ENCODE peak calls at places on chromosomes 1 and 21, in four cellular contexts. B, X, H and C are unnamed samples. For H3K4me1, the result is how much of the 10 kb centered on the place peaks cover.

GRCh38 chr1:44030606-44031050 is 634 bp downstream of the SLC6A9 start:
- DNase-seq in B (no peak), X (no peak), H (no peak), C (peak)

GRCh38 chr1:95369985-95370670 is 136.1 kb downstream of the RWDD3 start:
- DNase-seq in B (peak), X (no peak), H (no peak), C (no peak)

GRCh38 chr1:214318956-214319355 is 38.0 kb downstream of the SMYD2 start:
- DNase-seq in B (no peak), X (no peak), H (no peak), C (no peak)

GRCh38 chr1:93814795-93815737 is 63.9 kb downstream of the DNTTIP2 start:
- DNase-seq in B (no peak), X (no peak), H (no peak), C (no peak)

GRCh38 chr1:54611621-54612020 is 11.7 kb downstream of the FAM151A start:
- DNase-seq in B (no peak), X (no peak), H (no peak), C (no peak)

GRCh38 chr1:78047631-78048030 is 1.9 kb downstream of the GIPC2 start:
- DNase-seq in B (no peak), X (no peak), H (no peak), C (no peak)

GRCh38 chr1:191592111-191592510 is 566.2 kb upstream of the RGS18 start:
- DNase-seq in B (no peak), X (no peak), H (no peak), C (no peak)

GRCh38 chr1:155981266-155982088 is 3.1 kb upstream of the ARHGEF2 start:
- DNase-seq in B (no peak), X (no peak), H (peak), C (no peak)

GRCh38 chr1:14806772-14807171 is 208.3 kb downstream of the KAZN start:
- DNase-seq in B (no peak), X (no peak), H (no peak), C (no peak)

GRCh38 chr1:116826818-116827606 is 72.8 kb downstream of the CD2 start:
- DNase-seq in B (no peak), X (no peak), H (no peak), C (no peak)

GRCh38 chr1:163436133-163436532 is 114.4 kb downstream of the NUF2 start:
- DNase-seq in B (no peak), X (no peak), H (no peak), C (no peak)

GRCh38 chr1:16139473-16139962 is 16.4 kb downstream of the EPHA2 start:
- DNase-seq in B (no peak), X (no peak), H (no peak), C (peak)

GRCh38 chr1:1622578-1623094 is 7.3 kb downstream of the MIB2 start:
- DNase-seq in B (no peak), X (peak), H (no peak), C (no peak)

GRCh38 chr1:156840880-156841279 is 18.0 kb downstream of the INSRR start:
- DNase-seq in B (no peak), X (no peak), H (no peak), C (no peak)

GRCh38 chr1:88036345-88036999 is 647.6 kb upstream of the PKN2 start:
- DNase-seq in B (no peak), X (no peak), H (no peak), C (no peak)

GRCh38 chr1:168751195-168751650 is 22.2 kb upstream of the DPT start:
- DNase-seq in B (no peak), X (no peak), H (no peak), C (no peak)

GRCh38 chr1:65541161-65541560 is 120.7 kb downstream of the LEPR start:
- DNase-seq in B (no peak), X (no peak), H (no peak), C (no peak)

GRCh38 chr1:156076609-156077429 is 5.4 kb downstream of the MEX3A start:
- DNase-seq in B (no peak), X (peak), H (no peak), C (no peak)

GRCh38 chr21:36511484-36512227 is 31.7 kb upstream of the CLDN14 start:
- DNase-seq in B (no peak), X (no peak), H (no peak), C (no peak)

GRCh38 chr1:162349635-162350330 is 26.9 kb downstream of the SPATA46 start:
- DNase-seq in B (no peak), X (no peak), H (no peak), C (peak)

GRCh38 chr1:198893141-198893540 is 254.3 kb downstream of the PTPRC start:
- DNase-seq in B (no peak), X (no peak), H (no peak), C (no peak)

GRCh38 chr1:61186753-61187152 is 104.4 kb downstream of the NFIA start:
- DNase-seq in B (no peak), X (no peak), H (no peak), C (no peak)

GRCh38 chr1:89989791-89990190 is 5.1 kb upstream of the ZNF326 start:
- DNase-seq in B (no peak), X (no peak), H (no peak), C (no peak)

GRCh38 chr21:33587792-33588484 is 546 bp downstream of the DONSON start:
- DNase-seq in B (peak), X (no peak), H (peak), C (peak)

GRCh38 chr1:119007672-119008482 is 19.7 kb upstream of the TBX15 start:
- DNase-seq in B (no peak), X (no peak), H (no peak), C (no peak)

GRCh38 chr1:119007343-119007671 is 19.2 kb upstream of the TBX15 start:
- DNase-seq in B (no peak), X (no peak), H (no peak), C (no peak)

GRCh38 chr1:119010201-119010600 is 22.1 kb upstream of the TBX15 start:
- DNase-seq in B (no peak), X (no peak), H (no peak), C (peak)

GRCh38 chr1:119008483-119009299 is 20.5 kb upstream of the TBX15 start:
- DNase-seq in B (no peak), X (no peak), H (no peak), C (peak)

DNA sequence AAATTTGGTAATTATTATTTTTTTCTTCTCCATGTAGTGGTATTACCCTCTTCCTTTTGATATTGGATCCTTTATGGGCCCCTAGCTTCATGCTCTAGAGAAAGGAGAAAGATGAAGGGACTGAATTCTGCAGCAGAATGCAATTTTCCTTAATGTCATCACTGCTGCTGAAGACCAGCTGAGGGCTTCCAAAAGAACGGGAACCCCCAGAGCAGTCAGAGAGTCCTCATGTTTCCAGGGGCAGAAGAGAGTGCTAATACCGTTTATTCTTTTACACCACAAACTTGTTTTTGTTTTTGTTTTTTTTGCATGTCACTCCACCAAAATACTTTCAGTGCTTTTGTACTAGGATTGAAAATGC is 21.1 kb upstream of the TBX15 start:
- DNase-seq in B (no peak), X (no peak), H (no peak), C (no peak)
- H3K4me3 ChIP-seq in B (no peak), X (no peak), H (no peak), C (no peak)

GRCh38 chr1:237287876-237288517 is 246.0 kb downstream of the RYR2 start:
- DNase-seq in B (no peak), X (no peak), H (no peak), C (no peak)
- H3K4me1 ChIP-seq in B (under half), X (under half), H (under half), C (under half)

GRCh38 chr1:39398278-39399010 is 93.0 kb upstream of the BMP8A start:
- DNase-seq in B (no peak), X (peak), H (peak), C (peak)
- H3K4me3 ChIP-seq in B (no peak), X (no peak), H (peak), C (no peak)

GRCh38 chr21:37984416-37984815 is 68.2 kb upstream of the KCNJ6 start:
- DNase-seq in B (no peak), X (no peak), H (no peak), C (peak)
- H3K4me1 ChIP-seq in B (under half), X (under half), H (under half), C (under half)